ENCODE peak calls at places on chromosomes 3 and 15, in ten cellular contexts. C, A, P, G, V, K, E, S, O and J are unnamed samples.

GRCh38 chr3:105228696-105229095 is 138.0 kb upstream of the ALCAM start:
- DNase-seq in C (no peak), A (no peak), P (no peak), G (no peak), V (no peak), K (no peak), E (no peak), S (peak; percentile 76), O (no peak), J (no peak)

GRCh38 chr3:63762180-63762579 is 56.9 kb upstream of the C3orf49 start:
- DNase-seq in C (no peak), A (no peak), P (peak; percentile 2), G (no peak), V (no peak), K (no peak), E (no peak), S (no peak), O (no peak), J (no peak)

GRCh38 chr15:22958487-22959280 is 21.5 kb downstream of the CYFIP1 start:
- DNase-seq in C (no peak), A (no peak), P (no peak), G (no peak), V (no peak), K (peak; percentile 51), E (no peak), S (no peak), O (no peak), J (no peak)

GRCh38 chr15:74383286-74383685 is 15.8 kb upstream of the CYP11A1 start:
- DNase-seq in C (no peak), A (no peak), P (no peak), G (peak; percentile 13), V (no peak), K (no peak), E (no peak), S (no peak), O (no peak), J (no peak)

GRCh38 chr15:57319226-57319918 is 56.9 kb upstream of the CGNL1 start:
- DNase-seq in C (no peak), A (no peak), P (no peak), G (peak; percentile 26), V (no peak), K (peak; percentile 65), E (no peak), S (no peak), O (no peak), J (peak; percentile 62)

GRCh38 chr3:195005759-195006555 is 265.0 kb downstream of the XXYLT1 start:
- DNase-seq in C (no peak), A (no peak), P (no peak), G (no peak), V (no peak), K (no peak), E (no peak), S (no peak), O (no peak), J (no peak)

GRCh38 chr3:324423-324822 is 127.9 kb downstream of the CHL1 start:
- DNase-seq in C (no peak), A (no peak), P (no peak), G (no peak), V (no peak), K (no peak), E (no peak), S (no peak), O (no peak), J (no peak)

GRCh38 chr3:108090066-108090700 is 648 bp downstream of the CD47 start:
- DNase-seq in C (peak; percentile 44), A (peak; percentile 25), P (peak; percentile 55), G (no peak), V (peak; percentile 75), K (no peak), E (no peak), S (peak; percentile 26), O (no peak), J (peak; percentile 63)

GRCh38 chr3:160876568-160877100 is 120.6 kb downstream of the PPM1L start:
- DNase-seq in C (no peak), A (no peak), P (no peak), G (no peak), V (no peak), K (no peak), E (no peak), S (no peak), O (no peak), J (no peak)

GRCh38 chr3:11154953-11155325 is 646 bp downstream of the HRH1 start:
- DNase-seq in C (no peak), A (no peak), P (peak; percentile 27), G (no peak), V (no peak), K (no peak), E (no peak), S (peak; percentile 37), O (no peak), J (peak; percentile 77)

GRCh38 chr3:173725507-173725906 is 328.0 kb downstream of the NLGN1 start:
- DNase-seq in C (no peak), A (no peak), P (no peak), G (no peak), V (no peak), K (no peak), E (no peak), S (peak; percentile 25), O (no peak), J (no peak)

GRCh38 chr15:69443032-69443611 is 9.5 kb upstream of the RPLP1 start:
- DNase-seq in C (no peak), A (no peak), P (no peak), G (no peak), V (no peak), K (no peak), E (no peak), S (no peak), O (no peak), J (no peak)
- H3K36me3 ChIP-seq in C (no peaks in the 10 kb centered on the region), A (no peaks in the 10 kb centered on the region), P (peaks cover 6% of the 10 kb centered on the region), G (no peaks in the 10 kb centered on the region), V (no peaks in the 10 kb centered on the region), K (peaks cover 4% of the 10 kb centered on the region), E (no peaks in the 10 kb centered on the region), S (peaks cover 2% of the 10 kb centered on the region), O (no peaks in the 10 kb centered on the region), J (peaks cover 47% of the 10 kb centered on the region)

DNA sequence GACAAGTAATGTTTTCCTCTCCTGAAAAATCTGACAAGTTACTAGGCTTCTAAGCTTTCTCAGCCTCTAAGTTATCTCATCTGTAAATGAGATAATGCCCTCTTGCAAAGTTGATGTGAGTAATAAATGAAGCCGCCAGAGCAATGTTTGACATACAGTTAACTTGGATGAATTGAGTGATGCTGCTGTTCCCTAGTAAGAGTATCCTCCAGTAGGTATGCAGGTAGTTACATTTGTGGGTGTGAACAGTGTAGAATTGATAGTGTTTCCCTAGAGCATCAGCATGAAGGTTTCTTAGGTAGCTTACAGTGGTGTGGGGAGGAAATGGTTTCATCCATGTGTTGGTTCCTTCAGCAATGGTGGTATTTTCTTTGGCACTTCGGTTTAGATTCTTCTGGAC is 3.4 kb downstream of the ATP2C1 start:
- DNase-seq in C (no peak), A (no peak), P (no peak), G (no peak), V (no peak), K (no peak), E (no peak), S (no peak), O (no peak), J (peak; percentile 16)
- H3K4me3 ChIP-seq in C (no peak overlapping the region), A (no peak overlapping the region), P (no peak overlapping the region), G (no peak overlapping the region), V (no peak overlapping the region), K (no peak overlapping the region), E (no peak overlapping the region), S (no peak overlapping the region), O (no peak overlapping the region), J (no peak overlapping the region)

GRCh38 chr15:68028808-68029207 is 25.3 kb upstream of the PIAS1 start:
- DNase-seq in C (no peak), A (no peak), P (no peak), G (no peak), V (no peak), K (no peak), E (no peak), S (no peak), O (no peak), J (no peak)

GRCh38 chr15:68028137-68028771 is 25.9 kb upstream of the PIAS1 start:
- DNase-seq in C (no peak), A (no peak), P (no peak), G (no peak), V (no peak), K (no peak), E (no peak), S (no peak), O (no peak), J (no peak)

GRCh38 chr15:68029959-68030358 is 24.2 kb upstream of the PIAS1 start:
- DNase-seq in C (no peak), A (no peak), P (no peak), G (no peak), V (no peak), K (no peak), E (no peak), S (no peak), O (no peak), J (no peak)

GRCh38 chr15:68025860-68026424 is 28.2 kb upstream of the PIAS1 start:
- DNase-seq in C (no peak), A (no peak), P (peak; percentile 19), G (no peak), V (no peak), K (no peak), E (no peak), S (no peak), O (no peak), J (no peak)

GRCh38 chr15:68027388-68027787 is 26.7 kb upstream of the PIAS1 start:
- DNase-seq in C (no peak), A (no peak), P (no peak), G (no peak), V (no peak), K (no peak), E (no peak), S (no peak), O (no peak), J (no peak)
- H3K36me3 ChIP-seq in C (no peaks in the 10 kb centered on the region), A (no peaks in the 10 kb centered on the region), P (no peaks in the 10 kb centered on the region), G (no peaks in the 10 kb centered on the region), V (no peaks in the 10 kb centered on the region), K (no peaks in the 10 kb centered on the region), E (no peaks in the 10 kb centered on the region), S (no peaks in the 10 kb centered on the region), O (no peaks in the 10 kb centered on the region), J (no peaks in the 10 kb centered on the region)

DNA sequence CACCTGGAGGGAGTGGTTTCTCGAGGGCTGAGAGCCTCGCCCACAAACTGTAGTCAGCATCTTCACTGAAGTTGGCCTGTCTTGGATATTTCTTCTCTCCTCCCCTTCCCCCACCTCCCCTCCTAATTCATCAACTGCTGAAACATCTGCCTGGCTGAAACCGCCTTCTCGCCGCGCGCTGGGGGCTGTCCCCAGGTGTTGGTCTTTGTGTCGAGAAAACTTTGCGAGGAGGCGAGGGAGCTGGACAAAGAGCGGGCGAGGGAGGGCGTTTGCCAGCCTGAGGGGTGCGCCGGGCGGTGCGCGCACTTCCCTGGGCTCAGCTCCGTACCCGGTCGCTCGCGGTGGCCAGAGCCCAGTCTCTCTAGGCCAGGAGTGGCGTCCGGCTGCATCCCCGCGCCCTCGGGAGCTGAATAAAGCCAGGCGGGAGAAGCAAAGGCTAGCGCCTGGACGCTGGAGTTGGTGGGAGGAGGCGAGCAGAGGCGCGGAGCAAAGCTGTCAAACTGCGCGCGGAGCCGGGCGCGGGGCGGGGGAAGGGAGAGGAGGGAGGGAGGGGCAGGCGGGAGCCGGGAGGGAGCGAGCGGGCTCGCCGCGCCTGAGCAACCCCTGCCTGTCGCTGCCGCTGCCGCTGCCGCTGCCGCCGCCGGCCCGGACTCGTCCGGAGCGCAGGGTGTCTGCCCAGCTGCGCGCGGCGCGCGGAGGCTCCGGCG is at the start of gene ST8SIA2:
- DNase-seq in C (no peak), A (peak; percentile 32), P (peak; percentile 26), G (peak; percentile 42), V (no peak), K (no peak), E (no peak), S (no peak), O (peak; percentile 40), J (peak; percentile 94)
- H3K4me3 ChIP-seq in C (no peak within 1 kb of the TSS), A (peak within 1 kb of the TSS; percentile 70), P (peak within 1 kb of the TSS; percentile 72), G (no peak within 1 kb of the TSS), V (no peak within 1 kb of the TSS), K (no peak within 1 kb of the TSS), E (peak within 1 kb of the TSS; percentile 57), S (no peak within 1 kb of the TSS), O (peak within 1 kb of the TSS; percentile 64), J (peak within 1 kb of the TSS; percentile 78)